ENCODE peak calls at places on chromosome 11, in nine cellular contexts. S is NCI-H1092; G is endothelial cell; X is activated CD8-positive, alpha-beta memory T cell treated with anti-CD3 and anti-CD28 coated beads for 48 hours; V is stimulated activated CD8-positive, alpha-beta memory T cell treated with anti-CD3 and anti-CD28 coated beads, Interleukin-2, amount 100 ng/mL, for 48 hours; Q is stromal cell of bone marrow; M is spleen; U is nucleus accumbens; O is tibial nerve. Y is an unnamed sample.

GRCh38 chr11:13384837-13385417 is 78.1 kb downstream of the BTBD10 start:
- DNase-seq in S (peak; percentile 20), G (peak; percentile 60), X (no peak), V (no peak), Q (peak; percentile 41), M (no peak), U (peak; percentile 20), O (peak; percentile 58), Y (no peak)

GRCh38 chr11:13114566-13115465 is 105.7 kb downstream of the RASSF10 start:
- DNase-seq in S (peak; percentile 91), G (no peak), X (no peak), V (no peak), Q (no peak), M (no peak), U (peak; percentile 22), O (no peak), Y (peak; percentile 79)

GRCh38 chr11:60870276-60870675 is 2.9 kb downstream of the ZP1 start:
- DNase-seq in S (no peak), G (no peak), X (no peak), V (no peak), Q (no peak), M (peak; percentile 47), U (peak; percentile 74), O (no peak), Y (peak; percentile 62)

GRCh38 chr11:87466228-87466627 is 428.5 kb downstream of the TMEM135 start:
- DNase-seq in S (no peak), G (no peak), X (no peak), V (no peak), Q (no peak), M (no peak), U (no peak), O (peak; percentile 11), Y (no peak)

GRCh38 chr11:95892892-95893570 is 30.9 kb downstream of the MTMR2 start:
- DNase-seq in S (no peak), G (no peak), X (no peak), V (no peak), Q (no peak), M (no peak), U (no peak), O (no peak), Y (no peak)

GRCh38 chr11:57646221-57646620 is 3.5 kb downstream of the YPEL4 start:
- DNase-seq in S (no peak), G (no peak), X (no peak), V (no peak), Q (no peak), M (no peak), U (no peak), O (no peak), Y (no peak)

GRCh38 chr11:88849368-88849767 is 216.4 kb downstream of the GRM5 start:
- DNase-seq in S (no peak), G (no peak), X (no peak), V (no peak), Q (peak; percentile 58), M (no peak), U (no peak), O (no peak), Y (no peak)

GRCh38 chr11:47399860-47400812 is 8.3 kb upstream of the SLC39A13 start:
- DNase-seq in S (no peak), G (no peak), X (no peak), V (no peak), Q (no peak), M (peak; percentile 92), U (no peak), O (no peak), Y (no peak)

GRCh38 chr11:45159781-45160365 is 13.4 kb downstream of the PRDM11 start:
- DNase-seq in S (no peak), G (no peak), X (no peak), V (no peak), Q (no peak), M (peak; percentile 51), U (no peak), O (no peak), Y (no peak)

GRCh38 chr11:63720611-63721010 is 39.3 kb downstream of the RTN3 start:
- DNase-seq in S (no peak), G (no peak), X (no peak), V (no peak), Q (no peak), M (no peak), U (no peak), O (no peak), Y (no peak)

GRCh38 chr11:115890500-115890899 is 386.3 kb upstream of the CADM1 start:
- DNase-seq in S (no peak), G (no peak), X (no peak), V (no peak), Q (no peak), M (no peak), U (no peak), O (no peak), Y (no peak)

GRCh38 chr11:92932023-92932422 is 37.4 kb upstream of the MTNR1B start:
- DNase-seq in S (no peak), G (no peak), X (no peak), V (no peak), Q (peak; percentile 10), M (no peak), U (no peak), O (no peak), Y (no peak)

GRCh38 chr11:65418431-65418680 is 4.2 kb upstream of the NEAT1 start:
- DNase-seq in S (no peak), G (no peak), X (no peak), V (no peak), Q (no peak), M (no peak), U (no peak), O (no peak), Y (no peak)

GRCh38 chr11:8329961-8330361 is 66.3 kb upstream of the LMO1 start:
- DNase-seq in S (peak; percentile 16), G (no peak), X (no peak), V (no peak), Q (no peak), M (no peak), U (no peak), O (no peak), Y (no peak)

GRCh38 chr11:111512296-111513239 is at the start of gene BTG4:
- DNase-seq in S (no peak), G (peak; percentile 38), X (no peak), V (peak; percentile 10), Q (no peak), M (no peak), U (no peak), O (no peak), Y (peak; percentile 10)

GRCh38 chr11:6249822-6250555 is 9.6 kb upstream of the CCKBR start:
- DNase-seq in S (no peak), G (no peak), X (no peak), V (no peak), Q (peak; percentile 77), M (no peak), U (peak; percentile 14), O (no peak), Y (peak; percentile 67)

GRCh38 chr11:68020575-68020974 is 9.9 kb upstream of the NDUFS8 start:
- DNase-seq in S (no peak), G (peak; percentile 39), X (no peak), V (no peak), Q (no peak), M (no peak), U (no peak), O (no peak), Y (no peak)

GRCh38 chr11:129041611-129042018 is 98.9 kb upstream of the TP53AIP1 start:
- DNase-seq in S (no peak), G (no peak), X (no peak), V (no peak), Q (peak; percentile 43), M (no peak), U (no peak), O (no peak), Y (no peak)

GRCh38 chr11:128776434-128777284 is 82.8 kb downstream of the FLI1 start:
- DNase-seq in S (no peak), G (peak; percentile 49), X (no peak), V (no peak), Q (no peak), M (no peak), U (peak; percentile 5), O (no peak), Y (peak; percentile 46)

GRCh38 chr11:35418847-35419712 is at the start of gene SLC1A2:
- DNase-seq in S (peak; percentile 32), G (peak; percentile 33), X (no peak), V (no peak), Q (no peak), M (no peak), U (peak; percentile 70), O (no peak), Y (peak; percentile 64)

GRCh38 chr11:66840317-66841091 is 2.7 kb upstream of the RCE1 start:
- DNase-seq in S (no peak), G (no peak), X (no peak), V (no peak), Q (no peak), M (no peak), U (no peak), O (no peak), Y (no peak)

GRCh38 chr11:74010306-74010981 is 1.6 kb upstream of the UCP3 start:
- DNase-seq in S (no peak), G (no peak), X (no peak), V (no peak), Q (no peak), M (no peak), U (no peak), O (no peak), Y (no peak)

GRCh38 chr11:12223771-12224536 is 113.6 kb downstream of the MICAL2 start:
- DNase-seq in S (no peak), G (no peak), X (no peak), V (no peak), Q (no peak), M (no peak), U (no peak), O (no peak), Y (no peak)

Y was measured in posterior cingulate gyrus.